ENCODE peak calls at places on chromosomes 4 and X, in six cellular contexts. P, T, K, U, F and E are unnamed samples.

GRCh38 chr4:113574636-113575103 is 186.9 kb downstream of the CAMK2D start:
- DNase-seq in T (peak; percentile 88), K (no peak), F (no peak), P (no peak), U (no peak), E (no peak)

GRCh38 chrX:115017455-115017854 is at the start of gene IL13RA2:
- DNase-seq in P (no peak), F (no peak), K (no peak), U (no peak), T (no peak), E (no peak)

GRCh38 chrX:111386884-111387283 is 25.1 kb downstream of the DCX start:
- DNase-seq in K (no peak), U (no peak), P (no peak), T (no peak), F (no peak), E (no peak)

GRCh38 chr4:128600996-128601857 is 208.3 kb upstream of the JADE1 start:
- DNase-seq in K (peak; percentile 71), U (peak; percentile 49), T (peak; percentile 5), P (peak; percentile 5), F (no peak), E (peak; percentile 90)

GRCh38 chr4:140884431-140885058 is 128.4 kb upstream of the TBC1D9 start:
- DNase-seq in P (no peak), F (no peak), U (peak; percentile 35), K (no peak), T (peak; percentile 63), E (peak; percentile 53)

GRCh38 chr4:22969314-22969896 is 276.7 kb downstream of the GBA3 start:
- DNase-seq in K (no peak), T (no peak), U (no peak), P (no peak), F (no peak), E (no peak)

GRCh38 chrX:75623535-75623934 is 100.7 kb upstream of the ZDHHC15 start:
- DNase-seq in P (no peak), U (no peak), K (no peak), F (no peak), T (no peak), E (peak; percentile 0)

GRCh38 chr4:587671-588350 is 11.7 kb upstream of the TMEM271 start:
- DNase-seq in K (no peak), T (no peak), U (no peak), F (no peak), P (no peak), E (no peak)

GRCh38 chrX:41589634-41590270 is 99.0 kb upstream of the GPR34 start:
- DNase-seq in U (no peak), P (no peak), T (no peak), F (no peak), K (no peak), E (no peak)

GRCh38 chr4:658681-659667 is 15.1 kb downstream of the ATP5ME start:
- DNase-seq in P (no peak), F (no peak), U (no peak), T (no peak), K (no peak), E (no peak)

GRCh38 chrX:110228453-110228852 is 89.4 kb downstream of the AMMECR1 start:
- DNase-seq in U (no peak), F (no peak), K (no peak), P (no peak), T (peak; percentile 19), E (no peak)

GRCh38 chrX:18101087-18101486 is 119.6 kb downstream of the BEND2 start:
- DNase-seq in P (no peak), F (no peak), T (no peak), K (no peak), U (no peak), E (no peak)

GRCh38 chrX:21747523-21747922 is 10.4 kb downstream of the SMPX start:
- DNase-seq in T (no peak), K (no peak), P (no peak), U (no peak), F (no peak), E (peak; percentile 22)

GRCh38 chr4:6987566-6987920 is 55.6 kb upstream of the TADA2B start:
- DNase-seq in U (no peak), T (peak; percentile 33), K (no peak), P (no peak), F (no peak), E (peak; percentile 30)

GRCh38 chrX:44795945-44796450 is 47.8 kb upstream of the DUSP21 start:
- DNase-seq in P (no peak), T (no peak), U (no peak), K (no peak), F (no peak), E (no peak)